ENCODE peak calls at places on chromosomes 11 and 22, in seven cellular contexts. One of them, this sample, is unnamed.

GRCh38 chr11:74288161-74288560 is 23.3 kb downstream of the P4HA3 start:
- DNase-seq in GM06990: no peak
- DNase-seq in right lobe of liver: no peak
- DNase-seq in omental fat pad: no peak
- DNase-seq in sigmoid colon: no peak
- DNase-seq in endothelial cell: no peak
- DNase-seq in choroid plexus epithelial cell: peak
- DNase-seq in this sample: no peak

GRCh38 chr22:26621663-26622062 is at the start of gene CRYBA4:
- DNase-seq in right lobe of liver: no peak
- DNase-seq in choroid plexus epithelial cell: no peak
- DNase-seq in sigmoid colon: no peak
- DNase-seq in GM06990: no peak
- DNase-seq in omental fat pad: no peak
- DNase-seq in endothelial cell: no peak
- DNase-seq in this sample: no peak

GRCh38 chr11:109236696-109237095 is 185.3 kb upstream of the C11orf87 start:
- DNase-seq in sigmoid colon: no peak
- DNase-seq in endothelial cell: no peak
- DNase-seq in right lobe of liver: no peak
- DNase-seq in GM06990: no peak
- DNase-seq in omental fat pad: no peak
- DNase-seq in choroid plexus epithelial cell: no peak
- DNase-seq in this sample: no peak

GRCh38 chr22:37663521-37664140 is 5.1 kb downstream of the PDXP start:
- DNase-seq in GM06990: no peak
- DNase-seq in choroid plexus epithelial cell: no peak
- DNase-seq in omental fat pad: no peak
- DNase-seq in endothelial cell: no peak
- DNase-seq in sigmoid colon: peak
- DNase-seq in right lobe of liver: no peak
- DNase-seq in this sample: no peak

GRCh38 chr11:14454861-14455632 is 44.6 kb downstream of the COPB1 start:
- DNase-seq in GM06990: no peak
- DNase-seq in right lobe of liver: no peak
- DNase-seq in omental fat pad: no peak
- DNase-seq in endothelial cell: no peak
- DNase-seq in sigmoid colon: no peak
- DNase-seq in choroid plexus epithelial cell: peak
- DNase-seq in this sample: no peak

GRCh38 chr11:27184458-27185312 is 144.1 kb downstream of the BBOX1 start:
- DNase-seq in omental fat pad: no peak
- DNase-seq in choroid plexus epithelial cell: peak
- DNase-seq in GM06990: no peak
- DNase-seq in right lobe of liver: no peak
- DNase-seq in endothelial cell: no peak
- DNase-seq in sigmoid colon: no peak
- DNase-seq in this sample: no peak

GRCh38 chr11:95459268-95460040 is 228.5 kb upstream of the SESN3 start:
- DNase-seq in GM06990: no peak
- DNase-seq in endothelial cell: no peak
- DNase-seq in right lobe of liver: no peak
- DNase-seq in choroid plexus epithelial cell: peak
- DNase-seq in sigmoid colon: no peak
- DNase-seq in omental fat pad: no peak
- DNase-seq in this sample: no peak

GRCh38 chr22:47408409-47408808 is 646.0 kb downstream of the TBC1D22A start:
- DNase-seq in right lobe of liver: no peak
- DNase-seq in sigmoid colon: no peak
- DNase-seq in endothelial cell: no peak
- DNase-seq in GM06990: no peak
- DNase-seq in omental fat pad: no peak
- DNase-seq in choroid plexus epithelial cell: no peak
- DNase-seq in this sample: no peak

DNA sequence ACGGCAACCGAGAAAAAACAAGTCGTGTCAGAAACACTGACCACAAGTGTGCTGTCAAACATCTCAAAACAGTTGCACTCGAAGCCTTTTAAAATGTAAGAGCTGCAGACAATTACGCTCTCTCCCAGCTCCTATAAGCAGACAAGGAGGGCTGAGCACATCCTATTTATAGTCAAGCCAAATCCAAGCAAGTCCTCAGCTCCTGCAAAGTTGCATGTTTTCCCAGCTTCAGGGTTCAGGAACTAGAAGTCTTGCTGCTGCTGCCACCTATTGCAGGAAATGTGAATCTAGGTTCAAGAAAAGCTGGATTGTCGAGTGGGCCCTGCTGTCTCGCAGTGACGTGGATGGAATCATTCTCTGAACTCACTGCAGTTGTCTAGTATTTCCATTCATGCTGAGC is 15.5 kb downstream of the EFCAB6 start:
- DNase-seq in endothelial cell: peak
- DNase-seq in right lobe of liver: no peak
- DNase-seq in choroid plexus epithelial cell: peak
- DNase-seq in omental fat pad: no peak
- DNase-seq in GM06990: no peak
- DNase-seq in sigmoid colon: no peak
- DNase-seq in this sample: no peak
- TF ChIP-seq CTCF in endothelial cell: no peak
- TF ChIP-seq CTCF in right lobe of liver: peak
- TF ChIP-seq CTCF in choroid plexus epithelial cell: peak
- TF ChIP-seq CTCF in omental fat pad: no peak
- TF ChIP-seq CTCF in GM06990: no peak
- TF ChIP-seq CTCF in sigmoid colon: peak
- TF ChIP-seq CTCF in this sample: peak

GRCh38 chr11:116822575-116822974 is 529 bp downstream of the APOA4 start:
- DNase-seq in endothelial cell: no peak
- DNase-seq in GM06990: no peak
- DNase-seq in omental fat pad: no peak
- DNase-seq in choroid plexus epithelial cell: no peak
- DNase-seq in right lobe of liver: no peak
- DNase-seq in sigmoid colon: no peak
- DNase-seq in this sample: no peak

GRCh38 chr11:116819049-116819448 is 4.1 kb downstream of the APOA4 start:
- DNase-seq in right lobe of liver: no peak
- DNase-seq in sigmoid colon: no peak
- DNase-seq in omental fat pad: no peak
- DNase-seq in endothelial cell: no peak
- DNase-seq in GM06990: no peak
- DNase-seq in choroid plexus epithelial cell: no peak
- DNase-seq in this sample: no peak

GRCh38 chr11:116823031-116823843 is at the start of gene APOA4:
- DNase-seq in endothelial cell: no peak
- DNase-seq in omental fat pad: no peak
- DNase-seq in sigmoid colon: no peak
- DNase-seq in GM06990: no peak
- DNase-seq in choroid plexus epithelial cell: no peak
- DNase-seq in right lobe of liver: no peak
- DNase-seq in this sample: no peak

GRCh38 chr11:116825434-116825833 is 2.3 kb upstream of the APOA4 start:
- DNase-seq in endothelial cell: no peak
- DNase-seq in right lobe of liver: peak
- DNase-seq in GM06990: no peak
- DNase-seq in choroid plexus epithelial cell: no peak
- DNase-seq in omental fat pad: no peak
- DNase-seq in sigmoid colon: no peak
- DNase-seq in this sample: no peak

DNA sequence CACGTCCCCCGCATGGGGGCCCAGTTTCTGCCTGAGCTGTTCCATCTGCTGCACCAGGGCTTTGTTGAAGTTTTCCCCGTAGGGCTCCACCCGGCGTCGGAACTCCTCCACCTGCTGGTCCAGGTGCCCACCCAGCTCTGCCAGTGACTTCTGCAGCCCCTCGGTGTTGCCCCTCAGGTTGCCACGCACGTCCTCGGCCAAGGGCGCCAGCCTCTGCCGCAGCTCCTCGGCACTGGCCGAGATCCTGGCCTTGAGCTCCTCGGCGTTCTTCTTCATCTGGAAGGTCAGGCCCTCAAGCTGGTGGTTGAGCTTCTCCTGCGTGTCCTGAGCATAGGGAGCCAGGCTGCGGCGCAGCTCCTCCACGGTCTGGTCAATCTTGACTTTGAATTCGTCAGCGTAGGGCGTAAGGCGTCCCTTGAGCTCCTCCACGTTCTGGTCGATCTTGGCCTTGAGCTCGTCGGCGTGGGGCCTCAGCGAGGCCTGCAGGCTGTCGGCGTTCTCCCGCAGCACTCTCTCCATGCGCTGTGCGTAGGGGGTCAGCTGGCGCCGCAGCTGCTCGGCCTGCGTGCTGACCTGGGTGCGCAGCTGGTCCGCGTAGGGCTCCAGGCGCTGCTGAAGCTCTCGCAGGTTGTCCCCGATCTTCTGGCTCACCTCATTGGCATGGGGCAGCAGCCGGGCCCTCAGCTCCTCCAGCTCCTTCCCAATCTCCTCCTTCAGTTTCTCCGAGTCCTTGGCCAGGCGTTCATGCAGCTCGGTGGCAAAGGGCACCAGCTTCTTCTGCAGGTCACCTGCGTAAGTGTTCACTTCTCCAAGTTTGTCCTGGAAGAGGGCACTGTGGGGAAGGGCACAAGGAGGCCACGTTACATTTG is 1.8 kb downstream of the APOA4 start:
- DNase-seq in endothelial cell: no peak
- DNase-seq in omental fat pad: no peak
- DNase-seq in GM06990: no peak
- DNase-seq in choroid plexus epithelial cell: no peak
- DNase-seq in sigmoid colon: no peak
- DNase-seq in right lobe of liver: no peak
- DNase-seq in this sample: no peak
- TF ChIP-seq CTCF in endothelial cell: no peak
- TF ChIP-seq CTCF in omental fat pad: no peak
- TF ChIP-seq CTCF in GM06990: no peak
- TF ChIP-seq CTCF in choroid plexus epithelial cell: no peak
- TF ChIP-seq CTCF in sigmoid colon: no peak
- TF ChIP-seq CTCF in right lobe of liver: no peak
- TF ChIP-seq CTCF in this sample: no peak

DNA sequence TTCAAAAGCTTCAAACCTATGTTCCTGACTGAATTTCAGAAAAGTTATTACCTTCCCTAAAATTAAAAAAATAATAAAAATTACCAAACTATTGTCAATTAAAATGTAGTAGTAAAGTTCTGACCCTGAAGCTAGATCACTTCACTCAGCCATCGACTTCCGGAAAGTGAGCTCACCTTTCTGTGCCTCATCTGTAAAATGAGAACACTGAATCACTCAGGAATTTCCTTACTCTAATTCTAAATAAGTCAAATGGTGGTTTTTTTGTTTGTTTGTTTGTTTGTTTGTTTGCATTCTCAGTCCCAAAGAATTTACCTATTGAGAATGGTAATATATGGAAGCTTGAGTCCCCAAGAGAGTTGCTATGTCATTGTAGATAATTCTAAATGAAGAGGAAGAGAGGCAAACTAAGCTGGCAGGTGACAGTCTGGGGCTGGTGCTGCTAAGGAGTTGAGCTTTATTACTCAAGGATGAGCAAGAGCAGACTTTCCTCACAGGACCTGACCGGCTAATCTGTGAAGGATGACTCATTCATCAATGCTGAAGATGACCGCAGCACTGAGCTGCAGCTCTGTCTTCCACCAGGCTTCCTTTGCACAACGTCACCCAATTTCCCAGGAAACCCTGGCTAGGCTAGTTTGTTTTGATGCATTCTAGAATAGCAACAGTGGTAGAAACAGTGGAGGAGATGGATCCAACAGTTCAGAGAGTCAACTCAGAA is 248.8 kb downstream of the RAB38 start:
- DNase-seq in omental fat pad: no peak
- DNase-seq in right lobe of liver: no peak
- DNase-seq in endothelial cell: no peak
- DNase-seq in GM06990: no peak
- DNase-seq in sigmoid colon: no peak
- DNase-seq in choroid plexus epithelial cell: peak
- DNase-seq in this sample: no peak
- TF ChIP-seq CTCF in omental fat pad: no peak
- TF ChIP-seq CTCF in right lobe of liver: no peak
- TF ChIP-seq CTCF in endothelial cell: no peak
- TF ChIP-seq CTCF in GM06990: no peak
- TF ChIP-seq CTCF in sigmoid colon: no peak
- TF ChIP-seq CTCF in choroid plexus epithelial cell: no peak
- TF ChIP-seq CTCF in this sample: no peak

DNA sequence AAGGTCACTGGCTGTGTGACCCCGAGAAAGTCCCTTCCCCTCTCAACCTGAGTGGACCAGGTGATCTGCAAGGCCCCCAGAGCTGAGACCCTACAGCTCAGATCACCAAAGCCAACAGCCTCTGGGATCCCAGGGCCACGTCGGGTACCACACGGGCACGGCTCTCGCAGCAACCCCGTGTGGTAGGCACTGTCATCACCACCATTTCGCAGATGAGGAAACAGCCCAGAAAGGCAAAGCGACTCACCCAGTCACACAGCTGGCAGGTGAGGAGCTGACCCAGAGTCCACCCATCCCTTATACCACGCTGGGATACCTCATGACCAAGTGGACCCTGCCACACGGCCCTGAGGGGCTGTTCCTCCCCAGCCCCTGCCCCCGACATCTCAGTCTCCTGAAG is 2.8 kb downstream of the ATP5MGL start:
- DNase-seq in choroid plexus epithelial cell: no peak
- DNase-seq in GM06990: no peak
- DNase-seq in omental fat pad: no peak
- DNase-seq in endothelial cell: no peak
- DNase-seq in sigmoid colon: no peak
- DNase-seq in right lobe of liver: no peak
- DNase-seq in this sample: no peak
- TF ChIP-seq CTCF in choroid plexus epithelial cell: no peak
- TF ChIP-seq CTCF in GM06990: no peak
- TF ChIP-seq CTCF in omental fat pad: no peak
- TF ChIP-seq CTCF in endothelial cell: no peak
- TF ChIP-seq CTCF in sigmoid colon: no peak
- TF ChIP-seq CTCF in right lobe of liver: no peak
- TF ChIP-seq CTCF in this sample: no peak

DNA sequence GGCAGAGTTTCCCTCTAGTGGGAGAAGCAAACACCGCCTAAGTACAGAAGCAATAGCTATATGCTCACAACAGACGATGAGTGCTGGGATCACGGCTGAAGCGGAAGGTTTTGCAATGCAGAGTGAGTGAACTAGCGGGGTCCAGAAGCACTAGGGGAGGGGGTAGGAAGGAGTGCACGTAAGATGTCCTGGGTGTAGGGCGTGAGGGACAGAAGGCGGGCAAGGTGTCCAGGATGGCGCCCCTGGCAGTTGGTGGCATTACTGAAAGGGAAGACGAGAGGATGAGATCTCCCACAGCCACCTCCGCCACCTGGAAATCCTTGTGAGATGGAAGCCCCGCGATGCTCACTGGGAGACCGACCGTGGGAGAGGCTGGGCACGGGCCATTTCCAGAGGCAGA is 81.0 kb downstream of the ETS1 start:
- DNase-seq in right lobe of liver: no peak
- DNase-seq in GM06990: no peak
- DNase-seq in endothelial cell: no peak
- DNase-seq in omental fat pad: no peak
- DNase-seq in choroid plexus epithelial cell: no peak
- DNase-seq in sigmoid colon: no peak
- DNase-seq in this sample: no peak
- TF ChIP-seq CTCF in right lobe of liver: no peak
- TF ChIP-seq CTCF in GM06990: no peak
- TF ChIP-seq CTCF in endothelial cell: no peak
- TF ChIP-seq CTCF in omental fat pad: no peak
- TF ChIP-seq CTCF in choroid plexus epithelial cell: peak
- TF ChIP-seq CTCF in sigmoid colon: no peak
- TF ChIP-seq CTCF in this sample: no peak

This sample was measured in progenitor cell of endocrine pancreas.